ENCODE peak calls at places on chromosomes 3 and 15, in five cellular contexts. S, L, W, Q and K are unnamed samples.

GRCh38 chr3:159828542-159828943 is 160.1 kb upstream of the IL12A start:
- DNase-seq in L (peak), Q (no peak), S (no peak), W (no peak), K (no peak)

GRCh38 chr3:157317895-157318294 is 118.8 kb upstream of the PTX3 start:
- DNase-seq in W (no peak), L (no peak), Q (no peak), S (no peak), K (no peak)

GRCh38 chr3:179148446-179149238 is 485 bp downstream of the PIK3CA start:
- DNase-seq in L (peak), W (peak), Q (peak), S (peak), K (peak)

GRCh38 chr3:136195258-136196063 is 674 bp downstream of the MSL2 start:
- DNase-seq in L (peak), S (peak), Q (peak), W (peak), K (peak)

GRCh38 chr3:144437989-144438388 is 466.4 kb downstream of the DIPK2A start:
- DNase-seq in L (no peak), Q (no peak), S (no peak), W (no peak), K (no peak)

GRCh38 chr3:70097084-70097483 is 97.6 kb downstream of the SAMMSON start:
- DNase-seq in L (no peak), W (no peak), S (no peak), Q (no peak), K (no peak)

GRCh38 chr15:81018197-81018596 is 17.5 kb downstream of the TLNRD1 start:
- DNase-seq in W (no peak), Q (no peak), L (no peak), S (no peak), K (no peak)

GRCh38 chr15:71098920-71099319 is 16.4 kb upstream of the THSD4 start:
- DNase-seq in S (no peak), W (no peak), Q (no peak), L (no peak), K (no peak)

GRCh38 chr3:109643590-109643989 is 306.2 kb upstream of the DPPA4 start:
- DNase-seq in L (peak), W (no peak), S (no peak), Q (no peak), K (no peak)

GRCh38 chr3:38554127-38554827 is 58.1 kb downstream of the EXOG start:
- DNase-seq in L (no peak), W (no peak), Q (peak), S (no peak), K (no peak)

GRCh38 chr3:127888564-127889107 is 26.4 kb upstream of the KBTBD12 start:
- DNase-seq in L (no peak), W (no peak), Q (no peak), S (no peak), K (no peak)

GRCh38 chr3:22617372-22617771 is 585.8 kb upstream of the UBE2E2 start:
- DNase-seq in W (no peak), S (no peak), L (no peak), Q (no peak), K (no peak)

GRCh38 chr3:23856286-23856685 is 50.5 kb downstream of the UBE2E1 start:
- DNase-seq in S (no peak), L (peak), W (no peak), Q (no peak), K (no peak)

GRCh38 chr3:131072845-131073244 is 46.2 kb downstream of the NEK11 start:
- DNase-seq in S (peak), L (peak), W (no peak), Q (peak), K (no peak)

GRCh38 chr15:58875343-58875742 is 58.1 kb downstream of the SLTM start:
- DNase-seq in L (peak), S (no peak), Q (no peak), W (no peak), K (no peak)

GRCh38 chr3:144426366-144426765 is 454.7 kb downstream of the DIPK2A start:
- DNase-seq in Q (no peak), L (no peak), S (no peak), W (no peak), K (no peak)

GRCh38 chr3:30098656-30099454 is 507.5 kb upstream of the TGFBR2 start:
- DNase-seq in W (no peak), L (peak), S (no peak), Q (no peak), K (no peak)

GRCh38 chr3:73461582-73461981 is 163.2 kb downstream of the PDZRN3 start:
- DNase-seq in L (peak), S (peak), Q (no peak), W (peak), K (no peak)

GRCh38 chr3:13493867-13494441 is 13.8 kb downstream of the HDAC11 start:
- DNase-seq in W (no peak), S (no peak), L (no peak), Q (peak), K (no peak)

GRCh38 chr15:55703873-55704285 is 39.1 kb downstream of the PRTG start:
- DNase-seq in S (no peak), Q (no peak), L (peak), W (no peak), K (no peak)

GRCh38 chr15:57327985-57328471 is 48.3 kb upstream of the CGNL1 start:
- DNase-seq in L (peak), W (no peak), S (peak), Q (no peak), K (no peak)

GRCh38 chr15:29568840-29569532 is 253.3 kb downstream of the TJP1 start:
- DNase-seq in L (no peak), W (no peak), S (no peak), Q (no peak), K (peak)

GRCh38 chr15:54582863-54583643 is 604.8 kb downstream of the UNC13C start:
- DNase-seq in S (no peak), L (no peak), Q (no peak), W (no peak), K (no peak)

GRCh38 chr3:63934484-63934883 is 22.3 kb upstream of the SCAANT1 start:
- DNase-seq in Q (no peak), W (no peak), S (no peak), L (no peak), K (no peak)

GRCh38 chr3:112470791-112471190 is 28.5 kb downstream of the BTLA start:
- DNase-seq in W (no peak), L (peak), Q (no peak), S (no peak), K (no peak)

GRCh38 chr3:148643389-148643840 is 54.3 kb upstream of the AGTR1 start:
- DNase-seq in S (no peak), L (peak), Q (no peak), W (no peak), K (no peak)

DNA sequence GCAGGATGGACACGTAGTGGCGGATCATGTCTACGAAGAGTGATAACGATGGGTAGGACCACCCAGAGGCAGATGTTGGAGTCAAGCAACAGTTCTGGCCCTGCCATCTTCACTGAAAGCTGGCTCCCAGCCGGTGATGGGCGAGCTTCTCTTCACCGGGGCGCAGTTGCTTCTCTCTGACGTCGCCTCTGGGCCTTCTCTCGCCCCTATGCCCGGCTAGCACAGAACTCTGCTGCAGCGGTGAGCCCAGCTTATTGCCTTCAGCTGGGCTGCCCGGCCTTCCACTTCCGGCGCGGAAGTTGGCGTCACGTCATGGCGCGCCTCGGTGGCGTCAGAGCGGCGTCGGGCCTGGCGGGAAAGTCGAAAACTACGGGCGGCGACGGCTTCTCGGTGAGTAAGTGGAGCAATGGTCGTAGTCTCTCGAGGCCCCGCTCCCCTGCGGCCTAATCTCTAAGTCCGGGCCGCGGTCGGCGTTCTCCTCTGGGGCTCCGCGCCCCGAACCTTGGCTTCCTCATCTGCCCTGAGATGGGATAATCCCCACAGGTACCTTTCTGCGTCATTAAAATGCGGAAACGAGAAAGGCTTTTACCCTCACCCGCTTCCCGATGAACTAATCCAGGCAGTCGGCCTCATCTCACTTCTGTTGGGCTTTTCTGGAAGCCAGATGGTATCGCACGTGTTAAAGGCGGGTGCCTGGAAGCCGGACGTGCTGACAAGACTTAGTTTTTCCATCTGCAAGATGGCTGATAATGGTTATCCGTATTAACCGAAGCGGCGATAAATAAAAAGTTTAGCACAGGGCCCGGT is at the start of gene FANCD2:
- DNase-seq in Q (peak), L (peak), S (peak), W (peak), K (peak)
- TF ChIP-seq POLR2A in Q (peak), L (peak), S (peak), W (peak), K (peak)

GRCh38 chr3:162992741-162993140 is 1496.1 kb downstream of the OTOL1 start:
- DNase-seq in S (no peak), Q (no peak), W (no peak), L (no peak), K (no peak)

GRCh38 chr3:162996368-162996767 is 1499.8 kb downstream of the OTOL1 start:
- DNase-seq in L (no peak), S (no peak), W (no peak), Q (no peak), K (no peak)

GRCh38 chr3:162994165-162994564 is 1497.6 kb downstream of the OTOL1 start:
- DNase-seq in S (no peak), W (no peak), Q (no peak), L (no peak), K (no peak)

DNA sequence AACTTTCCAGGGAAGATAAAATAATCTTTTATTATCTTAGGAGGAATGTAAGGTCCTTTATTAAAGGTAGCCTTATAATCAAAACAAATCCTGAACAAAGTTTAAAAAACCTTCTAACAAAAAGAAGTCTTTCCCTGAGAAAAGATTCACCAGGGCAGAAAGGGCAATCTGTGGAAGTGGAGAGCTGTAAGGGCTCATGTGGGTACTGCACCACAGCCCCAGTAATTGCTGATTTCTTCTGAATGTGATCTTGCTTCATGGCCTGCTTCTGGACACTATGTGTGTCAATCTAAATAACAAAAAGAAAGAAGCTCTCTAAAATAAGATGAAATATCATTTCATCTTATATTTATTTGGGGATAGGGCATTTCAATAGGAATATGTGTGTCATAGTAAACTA is 1501.6 kb downstream of the OTOL1 start:
- DNase-seq in Q (no peak), W (no peak), L (no peak), S (no peak), K (no peak)
- H3K4me3 ChIP-seq in Q (no peak), W (no peak), L (no peak), S (no peak), K (no peak)

GRCh38 chr15:90535254-90535653 is 5.5 kb downstream of the CRTC3 start:
- DNase-seq in S (no peak), L (no peak), Q (no peak), W (no peak), K (no peak)

GRCh38 chr15:90529008-90529368 is 735 bp upstream of the CRTC3 start:
- DNase-seq in W (no peak), S (no peak), Q (no peak), L (no peak), K (no peak)

GRCh38 chr15:90531147-90531546 is 1.4 kb downstream of the CRTC3 start:
- DNase-seq in Q (no peak), S (no peak), L (no peak), W (no peak), K (no peak)

GRCh38 chr15:90530250-90531051 is 728 bp downstream of the CRTC3 start:
- DNase-seq in S (peak), W (peak), L (peak), Q (peak), K (peak)

GRCh38 chr15:90529369-90530249 is at the start of gene CRTC3:
- DNase-seq in Q (peak), W (peak), S (peak), L (peak), K (peak)
- TF ChIP-seq POLR2A in Q (peak), W (peak), S (peak), L (peak), K (peak)

DNA sequence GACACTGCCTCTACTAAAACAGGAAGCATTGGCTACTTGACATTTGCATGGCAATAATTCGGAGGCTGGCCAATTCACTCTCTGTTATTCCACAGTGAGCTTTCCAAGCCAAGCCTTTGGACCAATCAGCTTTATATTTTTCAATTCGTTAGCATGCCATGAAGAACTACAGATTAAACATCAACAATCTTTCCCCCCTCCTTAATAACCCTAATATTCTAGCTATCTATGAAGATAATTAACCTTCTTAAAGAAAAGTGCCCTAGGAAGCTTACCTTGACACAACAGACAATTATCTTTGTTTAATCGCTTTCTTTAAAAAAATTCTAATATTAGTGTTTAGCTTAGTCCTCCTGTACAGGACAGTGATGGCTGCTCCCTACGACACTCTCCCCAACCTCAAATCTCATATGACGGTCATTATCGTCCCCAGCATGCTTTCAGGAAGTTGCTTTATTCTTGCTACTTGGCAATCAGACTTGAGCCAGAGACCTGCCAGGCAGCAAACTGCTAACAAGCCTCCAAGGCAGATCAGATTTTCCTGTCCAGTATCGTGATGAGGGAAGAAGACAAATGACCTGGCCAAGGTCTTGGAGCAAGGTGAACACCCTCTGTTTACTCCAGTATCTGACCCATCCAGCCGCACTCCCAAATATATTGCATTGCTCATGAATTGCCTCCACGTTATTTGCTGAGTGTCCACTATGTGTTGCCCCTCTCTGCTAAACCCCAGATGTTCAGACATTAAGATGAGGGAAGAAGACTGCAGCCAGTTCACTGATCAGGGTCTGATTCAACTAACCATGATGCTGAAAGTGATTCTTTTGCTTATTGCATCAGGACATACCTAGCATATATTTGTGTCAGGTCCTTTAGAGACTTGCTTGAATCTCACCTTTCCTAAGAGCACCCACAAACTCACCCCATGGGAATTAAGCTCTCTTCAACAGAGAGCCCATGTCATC is 68.1 kb upstream of the LPP start:
- DNase-seq in S (no peak), L (no peak), W (no peak), Q (no peak), K (no peak)
- H3K4me3 ChIP-seq in S (no peak), L (no peak), W (no peak), Q (no peak), K (no peak)

GRCh38 chr15:72271895-72272212 is 500 bp downstream of the PARP6 start:
- DNase-seq in W (no peak), Q (no peak), L (peak), S (no peak), K (peak)

GRCh38 chr15:72271221-72271620 is 1.1 kb downstream of the PARP6 start:
- DNase-seq in S (no peak), Q (no peak), L (no peak), W (no peak), K (no peak)

GRCh38 chr15:72272997-72273352 is 621 bp upstream of the PARP6 start:
- DNase-seq in L (no peak), S (no peak), Q (no peak), W (no peak), K (no peak)

GRCh38 chr15:72269739-72270138 is 2.6 kb downstream of the PARP6 start:
- DNase-seq in Q (no peak), S (no peak), W (no peak), L (no peak), K (no peak)

DNA sequence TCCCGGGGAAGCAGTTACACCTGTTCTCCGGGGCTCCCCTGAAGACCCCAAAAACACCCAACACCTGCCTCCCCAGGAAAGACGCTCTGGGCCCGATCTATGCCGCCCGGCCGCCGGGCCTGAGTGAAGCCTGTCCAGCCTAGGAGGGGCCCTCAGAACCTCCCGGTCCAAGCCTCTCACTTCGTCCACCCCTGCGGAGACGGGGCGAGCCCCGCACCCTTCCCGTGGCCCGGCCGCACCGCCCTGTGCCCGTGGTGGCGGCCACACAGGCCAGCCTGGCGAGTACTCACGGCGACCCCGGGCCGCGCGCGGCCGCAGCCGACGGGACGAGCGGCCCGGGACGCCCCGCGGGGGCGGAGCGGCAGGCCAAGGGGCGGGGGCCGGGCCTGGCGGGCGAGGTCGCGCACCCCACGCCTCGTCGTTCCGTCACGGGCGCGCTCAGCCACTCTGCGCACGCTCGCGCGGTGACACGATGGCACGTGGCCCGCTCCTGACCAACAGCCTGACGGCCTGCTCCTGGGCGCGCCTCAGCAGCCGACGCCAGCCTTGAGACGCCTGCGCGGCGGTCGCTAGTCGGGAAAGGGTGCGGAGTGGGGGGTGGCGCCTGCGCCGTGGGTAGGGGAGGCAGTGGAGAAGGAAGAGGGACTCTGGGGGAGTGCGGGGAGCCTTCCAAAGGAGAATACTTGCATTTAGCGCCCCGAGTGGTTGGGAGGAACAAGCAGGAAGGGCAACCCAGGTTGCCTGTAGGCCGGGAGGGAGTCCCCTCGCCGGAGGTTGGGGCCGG is at the start of gene PARP6:
- DNase-seq in W (peak), S (peak), Q (peak), L (peak), K (peak)
- TF ChIP-seq POLR2A in W (no peak), S (peak), Q (peak), L (peak), K (peak)